ENCODE peak calls at places on chromosomes 3 and 15, in six cellular contexts. One of them, this sample, is unnamed.

GRCh38 chr3:136730595-136731273 is 21.4 kb downstream of the STAG1 start:
- DNase-seq in IMR-90: no peak
- DNase-seq in neuronal stem cell: no peak
- DNase-seq in trophoblast cell: no peak
- DNase-seq in mesenchymal stem cell: no peak
- DNase-seq in H1: no peak
- DNase-seq in this sample: no peak

GRCh38 chr3:193879099-193879863 is 256.7 kb upstream of the HES1 start:
- DNase-seq in IMR-90: no peak
- DNase-seq in mesenchymal stem cell: no peak
- DNase-seq in trophoblast cell: peak; percentile 62
- DNase-seq in H1: no peak
- DNase-seq in neuronal stem cell: no peak
- DNase-seq in this sample: no peak

GRCh38 chr3:34675383-34676120 is 877.1 kb downstream of the PDCD6IP start:
- DNase-seq in IMR-90: no peak
- DNase-seq in mesenchymal stem cell: peak; percentile 7
- DNase-seq in trophoblast cell: peak; percentile 40
- DNase-seq in neuronal stem cell: no peak
- DNase-seq in H1: no peak
- DNase-seq in this sample: no peak

GRCh38 chr3:123346041-123346440 is 102.8 kb downstream of the ADCY5 start:
- DNase-seq in mesenchymal stem cell: no peak
- DNase-seq in trophoblast cell: peak; percentile 4
- DNase-seq in IMR-90: no peak
- DNase-seq in H1: no peak
- DNase-seq in neuronal stem cell: no peak
- DNase-seq in this sample: no peak

GRCh38 chr3:168620854-168621253 is 525.1 kb upstream of the GOLIM4 start:
- DNase-seq in trophoblast cell: peak; percentile 52
- DNase-seq in mesenchymal stem cell: peak; percentile 31
- DNase-seq in H1: peak; percentile 21
- DNase-seq in neuronal stem cell: peak; percentile 57
- DNase-seq in IMR-90: no peak
- DNase-seq in this sample: peak; percentile 71

GRCh38 chr3:11724615-11725339 is 81.1 kb upstream of the VGLL4 start:
- DNase-seq in H1: no peak
- DNase-seq in trophoblast cell: no peak
- DNase-seq in neuronal stem cell: no peak
- DNase-seq in IMR-90: no peak
- DNase-seq in mesenchymal stem cell: no peak
- DNase-seq in this sample: no peak

GRCh38 chr3:83023050-83023449 is 1261.6 kb upstream of the GBE1 start:
- DNase-seq in neuronal stem cell: no peak
- DNase-seq in trophoblast cell: no peak
- DNase-seq in IMR-90: no peak
- DNase-seq in H1: no peak
- DNase-seq in mesenchymal stem cell: no peak
- DNase-seq in this sample: no peak

GRCh38 chr3:131975047-131975446 is 59.8 kb downstream of the CPNE4 start:
- DNase-seq in trophoblast cell: no peak
- DNase-seq in mesenchymal stem cell: no peak
- DNase-seq in IMR-90: no peak
- DNase-seq in H1: no peak
- DNase-seq in neuronal stem cell: no peak
- DNase-seq in this sample: no peak

GRCh38 chr15:36936652-36937051 is 163.7 kb downstream of the MEIS2 start:
- DNase-seq in IMR-90: peak; percentile 67
- DNase-seq in H1: no peak
- DNase-seq in trophoblast cell: no peak
- DNase-seq in mesenchymal stem cell: no peak
- DNase-seq in neuronal stem cell: no peak
- DNase-seq in this sample: no peak

GRCh38 chr15:89492934-89493631 is 3.3 kb downstream of the RHCG start:
- DNase-seq in trophoblast cell: no peak
- DNase-seq in neuronal stem cell: no peak
- DNase-seq in mesenchymal stem cell: no peak
- DNase-seq in H1: no peak
- DNase-seq in IMR-90: no peak
- DNase-seq in this sample: no peak

GRCh38 chr3:71358243-71358642 is 225.3 kb downstream of the FOXP1 start:
- DNase-seq in mesenchymal stem cell: no peak
- DNase-seq in trophoblast cell: no peak
- DNase-seq in IMR-90: no peak
- DNase-seq in neuronal stem cell: no peak
- DNase-seq in H1: no peak
- DNase-seq in this sample: no peak

GRCh38 chr15:91535856-91536500 is 317.5 kb upstream of the SLCO3A1 start:
- DNase-seq in neuronal stem cell: no peak
- DNase-seq in mesenchymal stem cell: no peak
- DNase-seq in H1: no peak
- DNase-seq in trophoblast cell: no peak
- DNase-seq in IMR-90: no peak
- DNase-seq in this sample: no peak

GRCh38 chr3:62164196-62164595 is 209.2 kb downstream of the FEZF2 start:
- DNase-seq in H1: no peak
- DNase-seq in neuronal stem cell: no peak
- DNase-seq in mesenchymal stem cell: no peak
- DNase-seq in trophoblast cell: no peak
- DNase-seq in IMR-90: no peak
- DNase-seq in this sample: no peak

GRCh38 chr3:43180027-43180426 is 74.1 kb upstream of the POMGNT2 start:
- DNase-seq in H1: no peak
- DNase-seq in IMR-90: peak; percentile 96
- DNase-seq in trophoblast cell: peak; percentile 72
- DNase-seq in neuronal stem cell: no peak
- DNase-seq in mesenchymal stem cell: peak; percentile 91
- DNase-seq in this sample: no peak

GRCh38 chr15:31930967-31931366 is 99.3 kb upstream of the CHRNA7 start:
- DNase-seq in IMR-90: no peak
- DNase-seq in trophoblast cell: no peak
- DNase-seq in mesenchymal stem cell: no peak
- DNase-seq in H1: no peak
- DNase-seq in neuronal stem cell: no peak
- DNase-seq in this sample: no peak

GRCh38 chr3:124322966-124323365 is 331.0 kb upstream of the ROPN1 start:
- DNase-seq in trophoblast cell: no peak
- DNase-seq in neuronal stem cell: no peak
- DNase-seq in H1: no peak
- DNase-seq in IMR-90: peak; percentile 46
- DNase-seq in mesenchymal stem cell: no peak
- DNase-seq in this sample: no peak

GRCh38 chr3:129658156-129658843 is 51.8 kb upstream of the PLXND1 start:
- DNase-seq in IMR-90: no peak
- DNase-seq in neuronal stem cell: no peak
- DNase-seq in H1: no peak
- DNase-seq in mesenchymal stem cell: no peak
- DNase-seq in trophoblast cell: no peak
- DNase-seq in this sample: no peak

GRCh38 chr15:25838191-25838870 is 24.8 kb downstream of the ATP10A start:
- DNase-seq in IMR-90: no peak
- DNase-seq in neuronal stem cell: no peak
- DNase-seq in H1: no peak
- DNase-seq in trophoblast cell: no peak
- DNase-seq in mesenchymal stem cell: no peak
- DNase-seq in this sample: no peak

GRCh38 chr3:95154775-95155174 is 1091.9 kb downstream of the NSUN3 start:
- DNase-seq in H1: no peak
- DNase-seq in neuronal stem cell: no peak
- DNase-seq in mesenchymal stem cell: peak; percentile 4
- DNase-seq in trophoblast cell: no peak
- DNase-seq in IMR-90: no peak
- DNase-seq in this sample: no peak

GRCh38 chr3:115363071-115363470 is 216.0 kb upstream of the ZBTB20 start:
- DNase-seq in neuronal stem cell: no peak
- DNase-seq in H1: no peak
- DNase-seq in trophoblast cell: no peak
- DNase-seq in mesenchymal stem cell: peak; percentile 30
- DNase-seq in IMR-90: peak; percentile 41
- DNase-seq in this sample: no peak

GRCh38 chr3:46993292-46993691 is 13.8 kb downstream of the NBEAL2 start:
- DNase-seq in trophoblast cell: no peak
- DNase-seq in H1: no peak
- DNase-seq in neuronal stem cell: no peak
- DNase-seq in IMR-90: no peak
- DNase-seq in mesenchymal stem cell: no peak
- DNase-seq in this sample: no peak

GRCh38 chr3:46995901-46996562 is 16.6 kb downstream of the NBEAL2 start:
- DNase-seq in H1: no peak
- DNase-seq in mesenchymal stem cell: no peak
- DNase-seq in trophoblast cell: no peak
- DNase-seq in neuronal stem cell: no peak
- DNase-seq in IMR-90: no peak
- DNase-seq in this sample: no peak

GRCh38 chr3:46994801-46995731 is 15.6 kb downstream of the NBEAL2 start:
- DNase-seq in neuronal stem cell: no peak
- DNase-seq in trophoblast cell: no peak
- DNase-seq in mesenchymal stem cell: no peak
- DNase-seq in IMR-90: no peak
- DNase-seq in H1: no peak
- DNase-seq in this sample: no peak

GRCh38 chr3:46992231-46992630 is 12.8 kb downstream of the NBEAL2 start:
- DNase-seq in trophoblast cell: no peak
- DNase-seq in H1: no peak
- DNase-seq in mesenchymal stem cell: no peak
- DNase-seq in neuronal stem cell: no peak
- DNase-seq in IMR-90: no peak
- DNase-seq in this sample: no peak

DNA sequence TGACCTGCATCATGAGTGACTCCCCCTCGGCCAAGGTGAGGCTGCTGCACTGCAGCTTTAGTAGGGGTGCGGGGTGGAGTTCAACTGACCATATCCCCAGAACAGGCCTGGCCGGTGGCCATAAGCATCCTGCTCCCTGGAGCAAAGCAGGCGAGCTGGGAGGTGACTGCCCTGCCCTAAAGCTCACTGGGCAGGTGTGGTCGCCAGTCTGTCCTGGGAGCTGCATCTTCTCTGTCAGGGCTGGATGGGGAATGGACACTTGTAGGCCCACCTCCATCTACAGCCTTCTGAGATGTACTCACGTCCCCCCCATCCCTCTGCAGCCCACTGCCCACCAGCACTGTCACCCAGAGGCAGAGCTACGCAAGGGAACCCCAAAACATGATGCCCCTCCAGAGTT is 14.5 kb downstream of the NBEAL2 start:
- DNase-seq in neuronal stem cell: no peak
- DNase-seq in trophoblast cell: no peak
- DNase-seq in H1: no peak
- DNase-seq in mesenchymal stem cell: no peak
- DNase-seq in IMR-90: no peak
- DNase-seq in this sample: no peak
- H4K91ac ChIP-seq in neuronal stem cell: no peak overlapping the region
- H4K91ac ChIP-seq in trophoblast cell: no peak overlapping the region
- H4K91ac ChIP-seq in H1: no peak overlapping the region
- H4K91ac ChIP-seq in mesenchymal stem cell: no peak overlapping the region
- H4K91ac ChIP-seq in IMR-90: no peak overlapping the region
- H4K91ac ChIP-seq in this sample: no peak overlapping the region

GRCh38 chr3:134327594-134327975 is 46.7 kb downstream of the AMOTL2 start:
- DNase-seq in mesenchymal stem cell: peak; percentile 79
- DNase-seq in H1: no peak
- DNase-seq in trophoblast cell: peak; percentile 75
- DNase-seq in neuronal stem cell: no peak
- DNase-seq in IMR-90: peak; percentile 83
- DNase-seq in this sample: no peak
- H2BK120ac ChIP-seq in mesenchymal stem cell: peak overlapping the region; percentile 83
- H2BK120ac ChIP-seq in H1: peak overlapping the region; percentile 85
- H2BK120ac ChIP-seq in trophoblast cell: peak overlapping the region; percentile 100
- H2BK120ac ChIP-seq in neuronal stem cell: peak overlapping the region; percentile 49
- H2BK120ac ChIP-seq in IMR-90: peak overlapping the region; percentile 99
- H2BK120ac ChIP-seq in this sample: no peak overlapping the region

DNA sequence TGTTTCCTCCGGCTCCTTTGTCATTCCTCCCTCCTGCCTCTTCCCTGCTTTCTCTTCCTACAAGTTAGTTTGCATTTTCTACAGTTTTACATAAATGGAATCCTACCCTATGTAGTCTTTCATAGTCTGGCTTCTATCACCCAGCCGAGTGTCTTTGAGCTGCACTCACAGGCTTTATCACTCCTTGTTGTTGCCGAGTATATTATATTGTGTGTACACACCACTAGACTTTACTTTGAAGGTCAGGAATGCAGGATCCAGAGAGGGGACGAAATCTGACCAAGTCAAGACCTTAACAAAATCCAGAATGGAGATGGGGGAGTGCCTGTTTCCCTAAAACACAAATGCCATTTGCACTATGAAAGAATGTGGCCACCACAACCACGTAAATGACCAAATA is 65.9 kb downstream of the ARHGAP31 start:
- DNase-seq in neuronal stem cell: no peak
- DNase-seq in mesenchymal stem cell: no peak
- DNase-seq in trophoblast cell: peak; percentile 53
- DNase-seq in H1: no peak
- DNase-seq in IMR-90: no peak
- DNase-seq in this sample: no peak
- H3K4ac ChIP-seq in neuronal stem cell: no peak overlapping the region
- H3K4ac ChIP-seq in mesenchymal stem cell: no peak overlapping the region
- H3K4ac ChIP-seq in trophoblast cell: peak overlapping the region; percentile 60
- H3K4ac ChIP-seq in H1: peak overlapping the region; percentile 91
- H3K4ac ChIP-seq in IMR-90: no peak overlapping the region
- H3K4ac ChIP-seq in this sample: no peak overlapping the region

GRCh38 chr3:195812366-195812765 is 637 bp upstream of the MUC4 start:
- DNase-seq in trophoblast cell: no peak
- DNase-seq in H1: no peak
- DNase-seq in mesenchymal stem cell: no peak
- DNase-seq in neuronal stem cell: no peak
- DNase-seq in IMR-90: no peak
- DNase-seq in this sample: no peak

GRCh38 chr3:195817578-195818135 is 5.9 kb upstream of the MUC4 start:
- DNase-seq in mesenchymal stem cell: no peak
- DNase-seq in IMR-90: no peak
- DNase-seq in neuronal stem cell: no peak
- DNase-seq in trophoblast cell: no peak
- DNase-seq in H1: no peak
- DNase-seq in this sample: peak; percentile 22

GRCh38 chr3:195813916-195814486 is 2.3 kb upstream of the MUC4 start:
- DNase-seq in H1: no peak
- DNase-seq in mesenchymal stem cell: no peak
- DNase-seq in IMR-90: no peak
- DNase-seq in neuronal stem cell: no peak
- DNase-seq in trophoblast cell: no peak
- DNase-seq in this sample: peak; percentile 21

GRCh38 chr3:195818301-195818700 is 6.6 kb upstream of the MUC4 start:
- DNase-seq in IMR-90: no peak
- DNase-seq in trophoblast cell: no peak
- DNase-seq in H1: no peak
- DNase-seq in mesenchymal stem cell: no peak
- DNase-seq in neuronal stem cell: no peak
- DNase-seq in this sample: no peak

DNA sequence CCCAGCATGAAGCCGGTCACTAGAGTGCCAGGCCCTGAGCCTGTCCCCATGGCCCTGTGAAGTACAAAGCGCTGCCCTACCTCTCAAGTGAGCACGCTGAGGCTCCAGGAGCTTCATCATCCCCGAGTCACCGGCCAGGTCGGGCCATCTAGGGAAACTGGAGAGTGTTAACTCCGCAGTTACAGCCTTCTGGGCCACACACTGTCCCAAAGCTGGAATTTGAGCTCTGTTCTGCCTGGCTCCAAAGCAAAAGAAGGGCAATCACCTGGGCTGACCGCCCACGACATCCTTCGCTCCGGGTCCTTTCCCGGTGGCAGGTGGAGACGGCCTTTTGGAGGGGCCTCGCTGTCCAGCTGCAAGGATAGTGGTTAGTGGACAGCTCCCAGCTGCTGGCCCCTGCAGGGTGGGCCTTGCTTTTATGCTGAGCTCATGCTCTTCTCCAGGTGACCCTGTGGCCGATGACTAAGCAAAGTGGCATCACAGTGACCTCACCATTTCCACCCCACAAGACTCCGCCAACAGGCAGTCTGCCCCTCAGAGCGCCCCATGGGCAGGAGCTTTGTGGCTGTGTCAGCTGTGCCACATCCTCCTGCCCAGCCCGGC is 3.5 kb upstream of the MUC4 start:
- DNase-seq in H1: no peak
- DNase-seq in mesenchymal stem cell: no peak
- DNase-seq in IMR-90: peak; percentile 16
- DNase-seq in neuronal stem cell: no peak
- DNase-seq in trophoblast cell: no peak
- DNase-seq in this sample: peak; percentile 36
- H4K91ac ChIP-seq in H1: no peak overlapping the region
- H4K91ac ChIP-seq in mesenchymal stem cell: no peak overlapping the region
- H4K91ac ChIP-seq in IMR-90: no peak overlapping the region
- H4K91ac ChIP-seq in neuronal stem cell: no peak overlapping the region
- H4K91ac ChIP-seq in trophoblast cell: no peak overlapping the region
- H4K91ac ChIP-seq in this sample: no peak overlapping the region